ENCODE peak calls at places on chromosome 4, in seven cellular contexts. O is AG04450, Z is heart right ventricle, N is psoas muscle, P is stomach, V is breast epithelium, I is fibroblast of lung. L is an unnamed sample.

GRCh38 chr4:20805716-20806115 is 105.5 kb downstream of the PACRGL start:
- DNase-seq in N (no peak), Z (no peak), V (no peak), I (no peak), P (no peak), O (no peak), L (no peak)

GRCh38 chr4:46506876-46507275 is 116.9 kb upstream of the GABRA2 start:
- DNase-seq in V (no peak), O (no peak), Z (no peak), N (no peak), P (no peak), I (no peak), L (no peak)

GRCh38 chr4:100898844-100899243 is 381.0 kb upstream of the EMCN start:
- DNase-seq in N (no peak), I (no peak), Z (no peak), P (no peak), V (no peak), O (no peak), L (no peak)

GRCh38 chr4:92014060-92014459 is 289.7 kb upstream of the GRID2 start:
- DNase-seq in I (no peak), O (no peak), P (no peak), N (no peak), V (no peak), Z (no peak), L (no peak)

GRCh38 chr4:183255487-183255886 is 64.6 kb downstream of the CLDN22 start:
- DNase-seq in Z (no peak), P (no peak), V (no peak), O (no peak), N (no peak), I (no peak), L (no peak)

GRCh38 chr4:74932832-74933561 is at the start of gene PARM1:
- DNase-seq in V (peak; percentile 84), N (peak; percentile 95), I (peak; percentile 79), P (peak; percentile 94), O (peak; percentile 16), Z (peak; percentile 92), L (peak; percentile 85)

GRCh38 chr4:122692641-122693520 is 39.6 kb upstream of the BBS12 start:
- DNase-seq in N (no peak), O (no peak), I (no peak), P (no peak), Z (no peak), V (no peak), L (no peak)

GRCh38 chr4:164779811-164780216 is 25.9 kb downstream of the SMIM31 start:
- DNase-seq in P (peak; percentile 37), O (no peak), Z (no peak), N (no peak), V (no peak), I (peak; percentile 54), L (no peak)

GRCh38 chr4:62898115-62898514 is 1511.1 kb downstream of the TECRL start:
- DNase-seq in I (no peak), V (no peak), N (peak; percentile 36), P (no peak), Z (no peak), O (no peak), L (no peak)

GRCh38 chr4:2869659-2870058 is 26.0 kb downstream of the ADD1 start:
- DNase-seq in I (no peak), V (no peak), Z (no peak), P (no peak), N (no peak), O (no peak), L (no peak)

GRCh38 chr4:106266201-106266600 is 49.8 kb downstream of the TBCK start:
- DNase-seq in V (no peak), P (no peak), I (peak; percentile 67), O (peak; percentile 18), N (no peak), Z (no peak), L (no peak)

GRCh38 chr4:126057371-126057770 is 742.6 kb downstream of the FAT4 start:
- DNase-seq in V (no peak), Z (no peak), N (no peak), I (no peak), O (no peak), P (no peak), L (no peak)
- H3K27ac ChIP-seq in V (no peak overlapping the region), Z (no peak overlapping the region), N (no peak overlapping the region), I (no peak overlapping the region), O (no peak overlapping the region), P (no peak overlapping the region), L (no peak overlapping the region)

GRCh38 chr4:1285151-1285789 is 4.4 kb upstream of the MAEA start:
- DNase-seq in V (no peak), N (no peak), O (no peak), P (no peak), I (no peak), Z (no peak), L (no peak)
- H3K27ac ChIP-seq in V (no peak overlapping the region), N (no peak overlapping the region), O (no peak overlapping the region), P (no peak overlapping the region), I (no peak overlapping the region), Z (no peak overlapping the region), L (no peak overlapping the region)

DNA sequence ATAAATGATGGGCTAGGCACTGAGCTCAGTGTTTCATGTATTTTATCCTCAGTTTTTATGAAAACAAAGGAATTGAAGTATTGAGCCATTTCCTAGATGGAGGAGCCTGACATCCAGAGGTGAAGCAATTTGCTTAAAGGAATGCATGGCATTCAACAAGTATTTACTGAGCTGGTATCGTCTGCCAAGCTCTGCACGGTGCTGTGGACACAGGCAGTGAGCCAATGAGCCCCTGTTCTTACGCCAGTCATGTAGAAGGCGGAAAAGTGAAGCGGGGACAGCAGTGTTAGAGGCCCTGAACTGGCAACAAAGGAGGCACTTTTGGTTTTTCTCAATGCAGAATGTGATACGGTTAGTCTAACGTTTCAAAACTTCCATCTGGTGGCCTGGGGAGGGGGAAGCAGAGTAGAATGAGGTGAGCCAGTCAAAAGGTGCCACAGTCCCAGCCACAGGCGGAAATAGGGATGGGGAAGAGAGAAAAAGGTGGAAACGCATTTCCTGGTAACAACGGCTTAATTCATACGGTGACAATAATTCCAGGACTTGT is 134.1 kb downstream of the AFAP1 start:
- DNase-seq in P (peak; percentile 93), Z (no peak), N (no peak), V (peak; percentile 78), I (peak; percentile 84), O (peak; percentile 85), L (no peak)
- H3K27ac ChIP-seq in P (peak overlapping the region; percentile 87), Z (peak overlapping the region; percentile 91), N (peak overlapping the region; percentile 80), V (peak overlapping the region; percentile 85), I (peak overlapping the region; percentile 68), O (peak overlapping the region; percentile 92), L (peak overlapping the region; percentile 76)

GRCh38 chr4:98688416-98689290 is 30.2 kb upstream of the TSPAN5 start:
- DNase-seq in I (peak; percentile 61), V (no peak), Z (no peak), N (no peak), O (peak; percentile 43), P (no peak), L (no peak)
- H3K27ac ChIP-seq in I (no peak overlapping the region), V (no peak overlapping the region), Z (no peak overlapping the region), N (no peak overlapping the region), O (peak overlapping the region; percentile 49), P (no peak overlapping the region), L (no peak overlapping the region)